ENCODE peak calls at places on chromosomes 5 and 9, in nine cellular contexts. N is astrocyte of the spinal cord, Z is cardiac muscle cell, Y is heart right ventricle, P is BJ, G is uterus, R is HL-60, C is endothelial cell, J is fibroblast of mammary gland. W is an unnamed sample.
A peak's percentile ranks its signal among the peaks of the same experiment; 100 is the strongest.

GRCh38 chr5:67807116-67807888 is 408.3 kb upstream of the PIK3R1 start:
- DNase-seq in G (no peak), Z (no peak), P (no peak), Y (no peak), R (no peak), C (no peak), N (no peak), J (no peak), W (no peak)

GRCh38 chr9:76883341-76883740 is 22.6 kb downstream of the PRUNE2 start:
- DNase-seq in P (no peak), G (no peak), J (no peak), R (no peak), C (no peak), Z (no peak), Y (no peak), N (no peak), W (no peak)

GRCh38 chr5:137600721-137601360 is 101.7 kb upstream of the SPOCK1 start:
- DNase-seq in G (no peak), C (no peak), N (no peak), Z (no peak), J (peak; percentile 32), Y (no peak), R (no peak), P (no peak), W (no peak)

GRCh38 chr9:127505396-127506116 is 54.2 kb downstream of the LRSAM1 start:
- DNase-seq in C (peak; percentile 71), J (peak; percentile 32), N (no peak), P (no peak), Y (no peak), G (peak; percentile 54), Z (peak; percentile 47), R (peak; percentile 56), W (peak; percentile 35)

GRCh38 chr5:35248843-35249780 is 18.8 kb upstream of the PRLR start:
- DNase-seq in G (no peak), N (peak; percentile 44), Y (no peak), J (no peak), C (no peak), P (no peak), R (no peak), Z (no peak), W (no peak)

GRCh38 chr9:35673132-35673997 is at the start of gene CA9:
- DNase-seq in N (no peak), G (no peak), C (no peak), Y (peak; percentile 56), J (no peak), P (no peak), R (no peak), Z (no peak), W (no peak)

GRCh38 chr9:130715270-130716077 is 21.9 kb downstream of the EXOSC2 start:
- DNase-seq in Z (peak; percentile 21), Y (no peak), R (no peak), N (peak; percentile 47), G (no peak), P (no peak), J (peak; percentile 45), C (no peak), W (no peak)

GRCh38 chr5:76082790-76083554 is at the start of gene SV2C:
- DNase-seq in Z (peak; percentile 55), C (peak; percentile 28), G (no peak), P (no peak), N (peak; percentile 5), Y (no peak), J (no peak), R (peak; percentile 1), W (peak; percentile 34)

GRCh38 chr9:121261107-121261460 is 6.9 kb upstream of the GSN start:
- DNase-seq in J (peak; percentile 39), Z (no peak), N (no peak), Y (no peak), C (peak; percentile 61), G (no peak), R (no peak), P (no peak), W (no peak)

GRCh38 chr5:14035859-14036440 is 91.5 kb upstream of the DNAH5 start:
- DNase-seq in J (peak; percentile 98), R (peak; percentile 53), Y (no peak), C (peak; percentile 13), Z (peak; percentile 59), P (peak; percentile 99), N (peak; percentile 98), G (peak; percentile 19), W (no peak)

GRCh38 chr5:77828445-77828844 is 52.3 kb upstream of the TBCA start:
- DNase-seq in Y (no peak), J (peak; percentile 17), R (no peak), G (no peak), N (no peak), C (no peak), Z (no peak), P (no peak), W (no peak)
- TF ChIP-seq CTCF in Y (no peak), J (peak; percentile 25), R (no peak), G (no peak), N (no peak), C (peak; percentile 65), Z (peak; percentile 21), P (no peak), W (peak; percentile 41)

GRCh38 chr5:181188700-181189362 is 16.2 kb downstream of the TRIM7 start:
- DNase-seq in P (no peak), Z (peak; percentile 68), G (peak; percentile 78), J (peak; percentile 75), Y (peak; percentile 48), C (peak; percentile 77), R (peak; percentile 78), N (peak; percentile 80), W (peak; percentile 71)
- TF ChIP-seq CTCF in P (no peak), Z (peak; percentile 12), G (no peak), J (no peak), Y (no peak), C (no peak), R (no peak), N (peak; percentile 9), W (no peak)

GRCh38 chr5:43627028-43627427 is 24.0 kb downstream of the NNT start:
- DNase-seq in G (peak; percentile 23), R (peak; percentile 60), C (peak; percentile 59), P (no peak), N (peak; percentile 58), J (peak; percentile 85), Z (peak; percentile 58), Y (no peak), W (no peak)
- TF ChIP-seq CTCF in G (no peak), R (peak; percentile 35), C (peak; percentile 46), P (peak; percentile 77), N (peak; percentile 81), J (peak; percentile 92), Z (peak; percentile 76), Y (peak; percentile 17), W (peak; percentile 36)

GRCh38 chr5:123157797-123158528 is 68.9 kb downstream of the PRDM6 start:
- DNase-seq in P (peak; percentile 29), Y (no peak), Z (no peak), N (peak; percentile 88), C (no peak), J (peak; percentile 84), R (no peak), G (no peak), W (no peak)
- TF ChIP-seq CTCF in P (peak; percentile 48), Y (no peak), Z (peak; percentile 33), N (peak; percentile 18), C (no peak), J (peak; percentile 29), R (no peak), G (no peak), W (no peak)

GRCh38 chr5:103862398-103862797 is 299.8 kb upstream of the NUDT12 start:
- DNase-seq in R (no peak), N (peak; percentile 25), C (no peak), Y (no peak), P (no peak), J (no peak), Z (no peak), G (no peak), W (no peak)

GRCh38 chr5:103866169-103866568 is 303.6 kb upstream of the NUDT12 start:
- DNase-seq in C (no peak), R (no peak), Z (no peak), P (no peak), Y (no peak), G (no peak), N (no peak), J (no peak), W (no peak)

DNA sequence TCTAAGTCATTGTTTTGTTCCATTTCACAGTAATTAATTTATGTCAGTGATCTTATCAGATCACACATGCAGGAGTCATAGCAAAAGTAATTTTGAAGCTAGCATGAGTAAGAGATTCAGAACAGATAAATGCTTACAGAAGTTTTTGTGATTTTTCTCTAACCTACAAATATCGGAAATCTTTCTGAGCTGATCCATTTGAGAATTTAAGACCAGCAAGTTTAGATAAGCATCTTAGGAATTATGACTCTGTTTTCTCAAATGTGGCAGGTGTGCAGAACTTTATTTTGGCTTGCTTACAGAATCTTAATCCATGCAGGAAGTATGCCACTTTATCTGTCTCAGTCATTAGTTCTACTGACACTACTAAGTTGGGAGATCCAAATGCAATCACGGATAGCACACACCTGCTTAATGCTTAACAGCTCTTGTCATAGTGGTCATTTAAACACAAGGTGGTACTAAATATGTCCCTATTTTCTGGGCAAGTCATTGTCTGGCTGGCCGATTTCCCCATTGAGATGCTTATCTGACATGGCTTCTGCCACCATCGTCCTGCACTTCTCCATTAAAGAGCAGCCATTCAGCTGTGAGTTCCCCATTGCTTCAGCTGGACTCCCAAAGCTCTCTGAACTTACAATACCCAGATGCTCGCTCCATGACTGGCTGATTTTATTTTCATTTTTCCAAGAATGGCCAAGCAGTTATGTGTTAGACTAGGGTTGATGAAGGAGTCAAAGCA is 305.4 kb upstream of the NUDT12 start:
- DNase-seq in C (no peak), P (no peak), N (no peak), Z (no peak), G (no peak), R (no peak), Y (no peak), J (no peak), W (no peak)
- TF ChIP-seq CTCF in C (no peak), P (no peak), N (no peak), Z (no peak), G (no peak), R (no peak), Y (no peak), J (no peak), W (no peak)